ENCODE peak calls at places on chromosomes 5 and 9, in six cellular contexts. E is CD8-positive, alpha-beta memory T cell; W is PC-9; I is uterus; S is body of pancreas; U is keratinocyte. N is an unnamed sample.

GRCh38 chr5:67246108-67246507 is 49.5 kb upstream of the CD180 start:
- DNase-seq in E (no peak), W (no peak), I (no peak), S (no peak), U (peak; percentile 45), N (peak; percentile 76)

GRCh38 chr5:37495210-37495609 is 116.1 kb downstream of the WDR70 start:
- DNase-seq in E (no peak), W (no peak), I (no peak), S (no peak), U (no peak), N (no peak)

GRCh38 chr9:76453785-76454184 is 5.2 kb upstream of the GCNT1 start:
- DNase-seq in E (no peak), W (no peak), I (no peak), S (no peak), U (no peak), N (no peak)

GRCh38 chr5:177365845-177366527 is 8.3 kb downstream of the RGS14 start:
- DNase-seq in E (no peak), W (no peak), I (no peak), S (no peak), U (no peak), N (no peak)

GRCh38 chr5:16726538-16726946 is 109.7 kb upstream of the RETREG1 start:
- DNase-seq in E (no peak), W (no peak), I (no peak), S (no peak), U (no peak), N (no peak)

GRCh38 chr5:5270958-5271605 is 131.0 kb downstream of the ADAMTS16 start:
- DNase-seq in E (no peak), W (peak; percentile 100), I (peak; percentile 69), S (peak; percentile 83), U (peak; percentile 53), N (peak; percentile 32)

GRCh38 chr9:81080185-81080584 is 609.2 kb downstream of the TLE1 start:
- DNase-seq in E (no peak), W (no peak), I (no peak), S (no peak), U (no peak), N (no peak)

GRCh38 chr9:135169709-135170226 is 82.3 kb downstream of the OLFM1 start:
- DNase-seq in E (no peak), W (no peak), I (no peak), S (no peak), U (no peak), N (no peak)

GRCh38 chr5:173786296-173787187 is 101.6 kb upstream of the CPEB4 start:
- DNase-seq in E (no peak), W (no peak), I (no peak), S (peak; percentile 5), U (no peak), N (no peak)

GRCh38 chr5:141762790-141763368 is 80.8 kb upstream of the ARAP3 start:
- DNase-seq in E (no peak), W (no peak), I (no peak), S (no peak), U (no peak), N (no peak)

GRCh38 chr5:37724395-37725125 is 115.3 kb downstream of the GDNF start:
- DNase-seq in E (no peak), W (no peak), I (no peak), S (no peak), U (no peak), N (no peak)

GRCh38 chr5:115686692-115687054 is 60.8 kb upstream of the TMED7 start:
- DNase-seq in E (no peak), W (no peak), I (no peak), S (no peak), U (no peak), N (no peak)

GRCh38 chr9:4939118-4939561 is 45.9 kb upstream of the JAK2 start:
- DNase-seq in E (no peak), W (no peak), I (no peak), S (no peak), U (no peak), N (no peak)
- H3K27ac ChIP-seq in E (no peak overlapping the region), W (no peak overlapping the region), I (no peak overlapping the region), S (peak overlapping the region; percentile 8), U (no peak overlapping the region), N (no peak overlapping the region)

GRCh38 chr5:88890070-88890781 is 7.2 kb upstream of the MEF2C start:
- DNase-seq in E (no peak), W (no peak), I (no peak), S (no peak), U (no peak), N (no peak)

GRCh38 chr5:88888291-88888690 is 5.3 kb upstream of the MEF2C start:
- DNase-seq in E (no peak), W (no peak), I (no peak), S (no peak), U (no peak), N (no peak)

GRCh38 chr5:88886756-88887741 is 4.1 kb upstream of the MEF2C start:
- DNase-seq in E (no peak), W (no peak), I (no peak), S (no peak), U (no peak), N (no peak)

GRCh38 chr5:88888799-88889164 is 5.8 kb upstream of the MEF2C start:
- DNase-seq in E (no peak), W (no peak), I (no peak), S (no peak), U (no peak), N (no peak)

GRCh38 chr5:88889165-88890069 is 6.4 kb upstream of the MEF2C start:
- DNase-seq in E (no peak), W (no peak), I (peak; percentile 77), S (peak; percentile 14), U (no peak), N (peak; percentile 30)
- H3K27ac ChIP-seq in E (no peak overlapping the region), W (no peak overlapping the region), I (peak overlapping the region; percentile 97), S (peak overlapping the region; percentile 62), U (no peak overlapping the region), N (peak overlapping the region; percentile 79)

DNA sequence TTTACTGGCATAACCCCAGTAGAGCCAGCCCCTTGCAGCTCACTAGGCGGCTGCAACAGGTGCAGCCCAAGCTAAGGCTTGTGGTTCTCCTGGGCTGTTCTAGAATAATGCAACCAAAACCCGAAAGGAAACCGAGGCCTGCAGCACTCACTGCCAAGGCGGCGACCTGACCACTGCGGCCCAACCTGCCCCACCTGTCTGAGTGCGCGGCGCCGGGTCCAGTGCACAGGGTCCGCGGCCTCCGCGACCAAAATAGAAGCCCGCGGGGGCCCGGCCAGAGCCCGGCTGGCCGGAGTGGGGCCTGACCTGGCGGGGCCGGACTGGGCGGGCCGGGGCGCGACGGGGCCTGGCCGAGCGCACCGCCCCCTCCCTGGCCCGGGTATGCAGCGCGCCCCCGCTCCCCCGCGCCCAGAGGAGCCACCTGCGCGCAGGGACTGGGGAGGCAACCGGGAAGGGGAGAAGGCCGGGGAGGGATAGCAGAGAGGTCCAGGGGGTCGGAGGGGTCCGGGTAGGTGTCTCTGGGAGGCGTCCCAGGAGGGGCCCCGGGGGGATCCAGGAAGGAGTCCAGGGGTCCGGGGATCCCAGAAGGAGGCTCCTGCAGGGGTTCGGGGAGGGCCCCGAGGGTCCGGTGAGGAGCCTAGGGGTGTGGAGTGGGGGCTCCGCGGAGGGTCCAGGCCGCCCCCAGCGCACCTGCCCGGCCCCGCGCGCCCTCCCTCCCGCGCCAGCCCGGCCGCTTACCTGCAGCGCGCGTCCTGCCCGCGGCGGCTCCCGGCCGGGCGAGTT is 541 bp downstream of the SEMA4D start:
- DNase-seq in E (no peak), W (peak; percentile 49), I (no peak), S (peak; percentile 33), U (no peak), N (no peak)
- H3K27ac ChIP-seq in E (peak overlapping the region; percentile 60), W (no peak overlapping the region), I (peak overlapping the region; percentile 59), S (peak overlapping the region; percentile 13), U (no peak overlapping the region), N (peak overlapping the region; percentile 84)

GRCh38 chr9:89933578-89933977 is 328.8 kb downstream of the GADD45G start:
- DNase-seq in E (no peak), W (no peak), I (no peak), S (no peak), U (no peak), N (no peak)

GRCh38 chr9:89935115-89935514 is 330.3 kb downstream of the GADD45G start:
- DNase-seq in E (no peak), W (no peak), I (no peak), S (no peak), U (no peak), N (no peak)

GRCh38 chr9:89939893-89940292 is 335.1 kb downstream of the GADD45G start:
- DNase-seq in E (no peak), W (no peak), I (no peak), S (peak; percentile 77), U (no peak), N (no peak)

GRCh38 chr9:89937051-89937450 is 332.2 kb downstream of the GADD45G start:
- DNase-seq in E (no peak), W (no peak), I (no peak), S (no peak), U (no peak), N (no peak)

DNA sequence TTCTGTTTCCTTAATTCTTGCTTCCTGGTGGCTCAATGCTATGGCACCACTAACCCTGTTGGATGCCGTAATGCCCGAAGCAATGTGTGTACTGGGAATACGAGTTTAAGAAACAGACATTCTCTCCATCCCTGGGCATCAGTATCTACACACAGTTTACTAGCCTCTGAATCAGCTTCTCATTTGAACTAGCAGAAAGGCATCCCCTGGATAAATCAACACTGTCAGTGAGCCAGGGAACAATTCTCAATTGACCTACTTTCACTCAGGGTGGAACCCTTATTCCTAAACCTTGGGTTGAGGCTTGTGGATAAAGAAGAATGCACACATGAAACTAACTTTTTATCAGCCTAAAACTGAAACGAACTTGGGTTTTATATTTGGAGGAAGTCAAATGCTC is 331.0 kb downstream of the GADD45G start:
- DNase-seq in E (no peak), W (no peak), I (no peak), S (no peak), U (no peak), N (no peak)
- H3K27ac ChIP-seq in E (no peak overlapping the region), W (no peak overlapping the region), I (peak overlapping the region; percentile 17), S (no peak overlapping the region), U (no peak overlapping the region), N (peak overlapping the region; percentile 0)

N was measured in tibial nerve.